ENCODE peak calls at places on chromosomes 11 and 22, in ten cellular contexts. G is hepatocyte, P is HFF-Myc, V is choroid plexus epithelial cell, H is body of pancreas, Y is AG04450, F is foreskin keratinocyte, I is transverse colon, A is pancreas, W is endothelial cell. M is an unnamed sample.

GRCh38 chr11:62233730-62234129 is 8.3 kb upstream of the SCGB1D2 start:
- DNase-seq in V (peak), P (no peak), W (no peak), H (no peak), A (no peak), G (no peak), F (no peak), I (no peak), Y (no peak), M (no peak)

GRCh38 chr11:14764899-14765527 is 121.4 kb downstream of the PDE3B start:
- DNase-seq in I (no peak), F (peak), Y (no peak), A (no peak), V (peak), G (no peak), W (no peak), P (no peak), H (no peak), M (no peak)

GRCh38 chr11:76371170-76371569 is 9.8 kb downstream of the THAP12 start:
- DNase-seq in W (no peak), F (peak), V (peak), G (peak), Y (peak), H (peak), I (no peak), A (no peak), P (peak), M (no peak)

GRCh38 chr22:37260939-37261338 is 16.9 kb upstream of the RAC2 start:
- DNase-seq in G (peak), P (no peak), W (peak), A (peak), F (no peak), I (peak), Y (no peak), V (peak), H (peak), M (peak)

GRCh38 chr11:103681855-103682254 is 354.6 kb upstream of the DDI1 start:
- DNase-seq in Y (no peak), I (no peak), W (no peak), G (no peak), F (no peak), V (no peak), H (no peak), A (no peak), P (no peak), M (no peak)

GRCh38 chr22:29029202-29030000 is 32.2 kb downstream of the C22orf31 start:
- DNase-seq in Y (no peak), W (no peak), F (no peak), V (no peak), H (no peak), P (no peak), I (no peak), A (no peak), G (no peak), M (no peak)

GRCh38 chr11:90218606-90219005 is 4.2 kb downstream of the CHORDC1 start:
- DNase-seq in P (no peak), W (no peak), Y (no peak), F (no peak), V (no peak), I (no peak), A (no peak), G (no peak), H (no peak), M (no peak)

GRCh38 chr11:11345099-11345498 is 8.0 kb downstream of the CSNK2A3 start:
- DNase-seq in V (no peak), F (no peak), W (no peak), G (no peak), H (peak), Y (no peak), I (no peak), P (no peak), A (no peak), M (peak)

GRCh38 chr11:128029219-128029722 is 558.1 kb downstream of the ETS1 start:
- DNase-seq in P (no peak), F (no peak), Y (no peak), H (peak), W (no peak), A (no peak), I (no peak), V (peak), G (no peak), M (no peak)

GRCh38 chr11:57662893-57663292 is 5.0 kb upstream of the ZDHHC5 start:
- DNase-seq in A (no peak), I (no peak), W (no peak), H (no peak), Y (no peak), P (no peak), G (peak), V (no peak), F (no peak), M (no peak)

GRCh38 chr11:98711011-98711410 is 309.7 kb upstream of the CNTN5 start:
- DNase-seq in I (no peak), Y (no peak), F (no peak), W (no peak), P (no peak), G (no peak), H (no peak), V (peak), A (no peak), M (no peak)

GRCh38 chr11:50088231-50088630 is 55.6 kb downstream of the OR4C45 start:
- DNase-seq in I (no peak), W (no peak), P (no peak), V (no peak), F (no peak), H (no peak), Y (no peak), G (no peak), A (no peak), M (no peak)

GRCh38 chr22:22343603-22344276 is 99.2 kb downstream of the VPREB1 start:
- DNase-seq in W (no peak), V (no peak), A (no peak), G (peak), Y (no peak), I (peak), F (no peak), H (peak), P (no peak), M (no peak)

GRCh38 chr11:92653448-92653847 is 316.0 kb upstream of the MTNR1B start:
- DNase-seq in H (no peak), F (no peak), G (no peak), P (peak), Y (no peak), A (no peak), I (no peak), W (no peak), V (no peak), M (no peak)

GRCh38 chr22:30500628-30501027 is 4.9 kb downstream of the SEC14L4 start:
- DNase-seq in I (no peak), P (no peak), V (no peak), G (no peak), H (no peak), F (no peak), W (no peak), Y (no peak), A (no peak), M (no peak)

GRCh38 chr11:6667733-6668374 is 12.2 kb upstream of the DCHS1 start:
- DNase-seq in V (peak), P (no peak), Y (no peak), W (no peak), A (no peak), G (no peak), F (no peak), H (no peak), I (no peak), M (no peak)

GRCh38 chr11:85705805-85706204 is 19.8 kb upstream of the CCDC89 start:
- DNase-seq in A (no peak), P (no peak), G (no peak), I (no peak), V (no peak), F (no peak), Y (no peak), H (no peak), W (no peak), M (no peak)

GRCh38 chr11:10930224-10930960 is 72.5 kb upstream of the ZBED5 start:
- DNase-seq in A (no peak), V (peak), I (peak), P (no peak), H (peak), F (no peak), Y (no peak), G (no peak), W (no peak), M (peak)

GRCh38 chr22:47192106-47192650 is 429.7 kb downstream of the TBC1D22A start:
- DNase-seq in I (peak), G (no peak), P (no peak), W (no peak), V (no peak), Y (no peak), H (peak), A (no peak), F (no peak), M (no peak)

GRCh38 chr11:36376888-36377758 is 81.0 kb downstream of the PRR5L start:
- DNase-seq in I (peak), V (peak), Y (no peak), H (peak), P (no peak), A (no peak), W (peak), F (no peak), G (peak), M (no peak)

GRCh38 chr11:7160814-7161489 is 72.2 kb downstream of the RBMXL2 start:
- DNase-seq in I (no peak), F (no peak), P (no peak), G (no peak), H (no peak), W (no peak), A (no peak), V (no peak), Y (no peak), M (no peak)

GRCh38 chr11:2516276-2517015 is 71.6 kb downstream of the KCNQ1 start:
- DNase-seq in G (no peak), Y (no peak), H (no peak), V (no peak), F (no peak), P (no peak), A (peak), W (no peak), I (peak), M (no peak)

GRCh38 chr11:116808262-116809175 is 14.6 kb downstream of the APOA4 start:
- DNase-seq in F (no peak), Y (no peak), P (no peak), V (peak), A (peak), I (peak), W (no peak), G (no peak), H (peak), M (peak)

GRCh38 chr11:134425413-134425812 is 13.4 kb upstream of the B3GAT1 start:
- DNase-seq in H (no peak), F (no peak), Y (no peak), P (no peak), W (no peak), G (no peak), V (no peak), A (no peak), I (no peak), M (no peak)

GRCh38 chr22:37545703-37546435 is 14.4 kb upstream of the CDC42EP1 start:
- DNase-seq in Y (peak), H (peak), A (peak), P (peak), F (no peak), I (peak), G (peak), W (peak), V (peak), M (peak)

GRCh38 chr11:76807206-76807875 is 24.2 kb downstream of the TSKU start:
- DNase-seq in F (no peak), V (peak), H (peak), I (peak), Y (no peak), P (peak), A (peak), G (peak), W (peak), M (peak)

GRCh38 chr11:77503006-77503405 is 29.1 kb upstream of the PAK1 start:
- DNase-seq in W (no peak), G (peak), H (no peak), I (no peak), Y (no peak), F (no peak), A (no peak), P (no peak), V (peak), M (no peak)

GRCh38 chr11:9821008-9821752 is 157.3 kb downstream of the SWAP70 start:
- DNase-seq in V (peak), F (no peak), G (no peak), Y (no peak), P (peak), H (no peak), I (no peak), W (no peak), A (no peak), M (no peak)

GRCh38 chr11:765025-765801 is 12.1 kb downstream of the GATD1 start:
- DNase-seq in V (peak), P (no peak), G (peak), H (peak), Y (no peak), W (peak), I (peak), A (peak), F (no peak), M (no peak)

GRCh38 chr11:65590240-65590738 is 5.3 kb downstream of the KCNK7 start:
- DNase-seq in V (peak), G (no peak), W (no peak), A (peak), Y (peak), F (no peak), H (peak), P (no peak), I (peak), M (no peak)

GRCh38 chr22:46791201-46791731 is 28.8 kb downstream of the TBC1D22A start:
- DNase-seq in P (no peak), I (peak), Y (no peak), G (no peak), H (peak), F (peak), W (no peak), V (peak), A (no peak), M (no peak)

GRCh38 chr11:131694526-131695424 is 324.4 kb downstream of the NTM start:
- DNase-seq in W (peak), Y (peak), F (peak), P (peak), I (peak), A (peak), H (peak), G (peak), V (peak), M (peak)

GRCh38 chr11:47980093-47980906 is at the start of gene PTPRJ:
- DNase-seq in V (peak), P (no peak), F (no peak), H (peak), Y (no peak), I (peak), W (peak), G (peak), A (peak), M (peak)

GRCh38 chr22:37843746-37844089 is 416 bp downstream of the ANKRD54 start:
- DNase-seq in Y (no peak), G (peak), F (no peak), V (peak), P (no peak), W (peak), I (peak), H (peak), A (peak), M (no peak)

GRCh38 chr22:28994522-28994921 is 67.1 kb downstream of the C22orf31 start:
- DNase-seq in W (no peak), H (no peak), Y (no peak), P (no peak), G (no peak), F (no peak), A (no peak), V (no peak), I (no peak), M (no peak)

GRCh38 chr22:35384567-35384966 is 3.7 kb downstream of the HMOX1 start:
- DNase-seq in A (no peak), G (no peak), V (no peak), H (no peak), W (no peak), I (no peak), P (no peak), Y (no peak), F (no peak), M (no peak)

GRCh38 chr11:119892311-119892808 is 163.4 kb upstream of the NECTIN1 start:
- DNase-seq in W (no peak), A (no peak), Y (no peak), V (no peak), F (no peak), I (no peak), P (no peak), H (no peak), G (no peak), M (no peak)

GRCh38 chr11:47917643-47918369 is 62.6 kb upstream of the PTPRJ start:
- DNase-seq in Y (peak), A (peak), F (no peak), P (peak), V (peak), I (peak), H (peak), G (peak), W (no peak), M (peak)

GRCh38 chr11:67274768-67275605 is 8.7 kb downstream of the GRK2 start:
- DNase-seq in A (peak), H (peak), G (no peak), Y (no peak), V (no peak), W (no peak), F (no peak), P (no peak), I (peak), M (no peak)

GRCh38 chr11:82698576-82699352 is 34.9 kb downstream of the FAM181B start:
- DNase-seq in A (no peak), V (no peak), P (no peak), Y (no peak), H (no peak), G (no peak), I (no peak), F (no peak), W (no peak), M (no peak)

GRCh38 chr11:82703796-82704195 is 29.9 kb downstream of the FAM181B start:
- DNase-seq in Y (no peak), V (no peak), G (no peak), H (no peak), I (no peak), A (no peak), P (no peak), F (no peak), W (no peak), M (no peak)

GRCh38 chr11:82703226-82703625 is 30.4 kb downstream of the FAM181B start:
- DNase-seq in G (no peak), W (no peak), P (no peak), Y (no peak), F (no peak), V (no peak), H (no peak), A (no peak), I (no peak), M (no peak)

DNA sequence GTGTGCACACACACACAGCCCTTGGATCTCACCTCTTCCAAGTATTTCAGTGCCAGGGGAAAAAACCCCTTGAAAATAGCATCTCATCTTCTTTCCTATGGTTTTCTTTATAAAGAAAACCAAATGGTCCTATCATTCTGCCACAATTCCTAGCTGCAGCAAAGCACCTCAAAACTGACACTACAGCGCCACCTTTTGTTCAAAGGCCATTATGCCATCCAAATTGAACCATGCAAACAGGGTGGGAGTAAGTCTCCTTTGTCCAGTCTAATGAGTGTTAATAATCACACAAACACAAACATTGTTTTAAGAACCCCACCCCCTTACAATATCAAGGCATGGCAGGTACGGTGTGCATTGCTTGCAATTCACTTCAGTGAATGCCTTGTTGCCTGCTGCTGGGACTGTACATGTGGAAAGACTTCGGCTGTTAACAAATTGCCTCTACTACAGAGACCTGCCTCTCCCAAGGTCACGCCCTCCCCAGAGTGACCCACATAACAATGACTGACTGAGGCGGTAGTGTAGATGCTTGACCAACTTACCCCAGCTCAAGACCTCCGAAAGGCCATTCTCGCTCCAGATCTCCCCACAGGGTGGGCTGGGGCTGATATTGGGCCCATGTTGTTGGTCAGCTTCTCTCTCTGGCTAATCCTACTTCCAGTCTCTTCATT is 31.7 kb downstream of the FAM181B start:
- DNase-seq in A (no peak), Y (no peak), P (peak), G (peak), I (peak), W (peak), F (no peak), V (peak), H (peak), M (no peak)
- TF ChIP-seq CTCF in A (peak), Y (peak), P (peak), G (peak), I (peak), W (peak), F (peak), V (peak), H (peak), M (no peak)

GRCh38 chr22:44067033-44067432 is 42.9 kb downstream of the PARVB start:
- DNase-seq in Y (no peak), H (no peak), A (no peak), F (no peak), W (no peak), V (peak), P (no peak), G (no peak), I (no peak), M (no peak)
- TF ChIP-seq CTCF in Y (no peak), H (no peak), A (no peak), F (peak), W (no peak), V (peak), P (no peak), G (no peak), I (no peak), M (no peak)

DNA sequence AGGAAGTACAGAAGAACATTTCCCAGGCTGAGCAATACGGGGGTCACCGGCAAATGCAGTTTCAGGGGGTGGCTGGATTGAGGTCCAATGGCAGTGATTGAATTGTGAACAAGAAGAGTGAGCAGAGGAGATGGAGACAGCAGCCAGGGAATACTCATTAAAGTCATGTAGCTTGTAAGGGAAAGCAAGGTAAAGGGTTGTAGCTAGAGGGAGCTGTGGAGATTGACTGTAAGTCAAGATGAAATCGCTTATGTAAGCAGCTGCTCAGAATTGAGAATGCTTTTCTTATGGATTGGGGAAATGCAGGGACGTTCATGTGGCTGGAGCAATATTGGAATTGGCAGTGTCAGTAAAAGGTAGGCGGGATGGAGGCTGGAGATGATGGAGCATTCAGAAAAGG is 111.4 kb upstream of the TBCEL start:
- DNase-seq in G (peak), W (no peak), I (no peak), V (peak), Y (peak), P (peak), H (no peak), A (no peak), F (no peak), M (no peak)
- TF ChIP-seq CTCF in G (peak), W (no peak), I (no peak), V (peak), Y (peak), P (peak), H (peak), A (no peak), F (peak), M (no peak)

GRCh38 chr11:71462726-71463125 is 9.7 kb downstream of the NADSYN1 start:
- DNase-seq in Y (no peak), A (no peak), V (no peak), W (no peak), P (no peak), G (no peak), H (no peak), I (no peak), F (no peak), M (no peak)

GRCh38 chr11:71467164-71467563 is 14.2 kb downstream of the NADSYN1 start:
- DNase-seq in P (no peak), V (no peak), H (no peak), I (no peak), F (no peak), W (no peak), A (no peak), G (no peak), Y (no peak), M (no peak)

GRCh38 chr11:71463331-71464211 is 10.6 kb downstream of the NADSYN1 start:
- DNase-seq in I (no peak), G (no peak), A (no peak), V (no peak), W (no peak), Y (no peak), F (no peak), P (no peak), H (no peak), M (no peak)

GRCh38 chr11:71465054-71465453 is 12.1 kb downstream of the NADSYN1 start:
- DNase-seq in P (no peak), F (no peak), Y (no peak), G (no peak), V (no peak), W (no peak), H (no peak), I (no peak), A (no peak), M (no peak)

GRCh38 chr11:71466358-71466757 is 13.4 kb downstream of the NADSYN1 start:
- DNase-seq in W (no peak), A (no peak), I (no peak), F (no peak), G (no peak), H (no peak), P (no peak), Y (no peak), V (peak), M (no peak)
- TF ChIP-seq CTCF in W (no peak), A (no peak), I (no peak), F (no peak), G (no peak), H (no peak), P (no peak), Y (no peak), V (no peak), M (no peak)

M was measured in lung.